ENCODE peak calls at places on chromosomes 12 and 14, in seven cellular contexts. B is IMR-90, L is HFF-Myc, R is cardiac fibroblast, F is transverse colon, M is HL-60, U is SK-N-SH. S is an unnamed sample.

GRCh38 chr14:55332654-55333570 is 61.7 kb downstream of the FBXO34 start:
- DNase-seq in U (no peak), B (peak), L (no peak), M (no peak), R (no peak), F (no peak), S (no peak)

GRCh38 chr14:68576496-68577244 is 216.2 kb downstream of the ZFP36L1 start:
- DNase-seq in L (no peak), R (peak), F (no peak), B (peak), U (no peak), M (no peak), S (no peak)

GRCh38 chr14:56160058-56160457 is 41.8 kb downstream of the PELI2 start:
- DNase-seq in R (no peak), F (no peak), M (no peak), L (peak), U (no peak), B (no peak), S (no peak)

GRCh38 chr12:76020281-76020680 is 11.3 kb downstream of the PHLDA1 start:
- DNase-seq in M (peak), L (no peak), U (no peak), F (peak), B (peak), R (peak), S (no peak)

GRCh38 chr12:30450226-30450625 is 245.4 kb downstream of the IPO8 start:
- DNase-seq in B (no peak), R (peak), L (no peak), M (no peak), F (no peak), U (no peak), S (no peak)

GRCh38 chr12:100249936-100250335 is 16.9 kb downstream of the DEPDC4 start:
- DNase-seq in L (no peak), M (no peak), B (no peak), U (no peak), F (no peak), R (no peak), S (no peak)

GRCh38 chr12:4069046-4070010 is 196.1 kb upstream of the PARP11 start:
- DNase-seq in F (no peak), R (no peak), L (no peak), B (no peak), U (no peak), M (no peak), S (peak)

GRCh38 chr12:61902403-61902802 is 357.8 kb upstream of the USP15 start:
- DNase-seq in B (no peak), U (no peak), F (no peak), M (no peak), L (no peak), R (no peak), S (no peak)

GRCh38 chr12:42612258-42612608 is 22.7 kb upstream of the PRICKLE1 start:
- DNase-seq in B (no peak), R (peak), F (no peak), M (no peak), U (no peak), L (no peak), S (no peak)

GRCh38 chr14:75389679-75390078 is 38.1 kb upstream of the JDP2 start:
- DNase-seq in F (no peak), L (peak), B (peak), M (no peak), R (peak), U (no peak), S (no peak)

GRCh38 chr14:75391953-75392352 is 35.9 kb upstream of the JDP2 start:
- DNase-seq in B (no peak), R (no peak), M (no peak), L (no peak), F (no peak), U (no peak), S (no peak)

GRCh38 chr14:75390183-75390582 is 37.6 kb upstream of the JDP2 start:
- DNase-seq in B (no peak), L (no peak), R (no peak), F (no peak), U (no peak), M (no peak), S (no peak)

GRCh38 chr14:75393794-75394193 is 34.0 kb upstream of the JDP2 start:
- DNase-seq in L (no peak), U (no peak), M (no peak), R (no peak), B (no peak), F (no peak), S (no peak)

GRCh38 chr14:75392686-75393641 is 34.9 kb upstream of the JDP2 start:
- DNase-seq in M (no peak), R (no peak), B (no peak), L (no peak), F (no peak), U (no peak), S (no peak)
- TF ChIP-seq CTCF in M (no peak), R (no peak), B (no peak), L (no peak), F (no peak), U (no peak), S (no peak)

DNA sequence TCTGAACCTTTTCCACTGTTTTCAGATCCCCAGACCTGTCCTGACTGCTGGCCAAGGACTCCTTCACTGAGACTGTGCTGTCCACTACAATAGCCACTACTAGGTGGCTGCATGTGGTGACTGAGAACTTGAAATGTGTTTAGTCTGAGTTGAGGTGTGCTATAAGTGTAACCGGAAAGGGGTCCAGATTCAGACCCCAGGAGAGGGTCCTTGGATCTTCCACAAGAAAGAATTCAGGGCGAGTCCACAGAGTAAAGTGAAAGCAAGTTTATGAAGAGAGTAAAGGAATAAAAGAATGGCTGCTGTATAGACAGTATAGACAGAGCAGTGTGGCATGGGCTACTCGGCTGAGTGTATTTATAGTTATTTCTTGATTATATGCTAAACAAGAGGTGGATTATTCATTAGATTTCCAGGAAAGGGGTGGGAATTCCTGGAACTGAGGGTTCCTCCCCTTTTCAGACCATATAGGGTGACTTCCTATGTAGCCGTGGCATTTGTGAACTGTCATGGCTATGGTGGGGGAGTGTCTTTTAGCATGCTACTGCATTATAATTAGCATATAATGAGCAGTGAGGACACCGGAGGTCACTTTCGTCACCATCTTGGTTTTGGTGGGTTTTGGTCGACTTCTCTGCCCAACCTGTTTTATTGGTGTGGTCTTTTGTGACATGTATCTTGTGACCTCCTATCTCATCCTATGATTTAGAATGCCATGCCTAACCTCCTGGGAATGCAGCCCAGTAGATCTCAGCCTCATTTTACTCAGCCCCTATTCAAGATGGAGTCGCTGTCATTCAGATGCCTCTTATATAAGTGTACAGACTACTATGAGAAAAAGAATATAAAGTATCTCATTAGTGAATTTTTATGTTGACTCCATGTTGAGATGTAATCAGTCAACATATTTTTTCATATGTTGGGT is 70.0 kb upstream of the SRSF5 start:
- DNase-seq in R (peak), L (no peak), M (no peak), U (no peak), F (no peak), B (no peak), S (no peak)
- H3K4me3 ChIP-seq in R (no peak), L (no peak), M (no peak), U (no peak), F (no peak), B (no peak), S (no peak)

DNA sequence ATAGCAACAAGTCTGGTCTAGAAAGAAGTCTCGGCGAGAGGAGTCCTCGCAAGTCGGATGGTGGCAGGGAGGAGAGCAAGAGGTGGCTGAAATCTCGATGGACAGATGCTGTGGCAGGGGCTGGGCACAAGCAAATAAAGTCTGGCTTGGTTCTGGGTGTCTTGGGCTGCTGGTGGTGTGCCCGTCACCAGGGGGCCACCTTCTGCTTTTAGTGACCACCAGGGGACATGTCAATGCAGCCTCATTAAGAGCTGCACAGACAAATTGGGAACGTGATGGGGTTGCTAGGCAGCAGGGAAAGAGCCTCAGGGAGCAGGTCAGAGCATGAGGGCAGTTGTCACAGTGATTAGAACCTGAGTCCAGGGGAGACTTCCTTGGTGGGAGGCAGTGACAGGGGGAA is 43.9 kb downstream of the LRRC74A start:
- DNase-seq in L (no peak), B (no peak), F (no peak), R (peak), M (no peak), U (peak), S (peak)
- TF ChIP-seq CTCF in L (peak), B (peak), F (no peak), R (peak), M (no peak), U (peak), S (peak)

GRCh38 chr12:104637616-104638015 is 180.9 kb downstream of the CHST11 start:
- DNase-seq in L (no peak), B (no peak), M (peak), U (no peak), R (no peak), F (no peak), S (no peak)

GRCh38 chr12:104636496-104636895 is 179.7 kb downstream of the CHST11 start:
- DNase-seq in R (no peak), U (no peak), F (no peak), L (no peak), M (no peak), B (no peak), S (no peak)

GRCh38 chr12:104638218-104638617 is 181.5 kb downstream of the CHST11 start:
- DNase-seq in U (no peak), F (no peak), L (no peak), B (no peak), M (no peak), R (no peak), S (no peak)

GRCh38 chr12:104635944-104636343 is 179.2 kb downstream of the CHST11 start:
- DNase-seq in M (no peak), L (no peak), U (no peak), F (no peak), B (no peak), R (no peak), S (no peak)

DNA sequence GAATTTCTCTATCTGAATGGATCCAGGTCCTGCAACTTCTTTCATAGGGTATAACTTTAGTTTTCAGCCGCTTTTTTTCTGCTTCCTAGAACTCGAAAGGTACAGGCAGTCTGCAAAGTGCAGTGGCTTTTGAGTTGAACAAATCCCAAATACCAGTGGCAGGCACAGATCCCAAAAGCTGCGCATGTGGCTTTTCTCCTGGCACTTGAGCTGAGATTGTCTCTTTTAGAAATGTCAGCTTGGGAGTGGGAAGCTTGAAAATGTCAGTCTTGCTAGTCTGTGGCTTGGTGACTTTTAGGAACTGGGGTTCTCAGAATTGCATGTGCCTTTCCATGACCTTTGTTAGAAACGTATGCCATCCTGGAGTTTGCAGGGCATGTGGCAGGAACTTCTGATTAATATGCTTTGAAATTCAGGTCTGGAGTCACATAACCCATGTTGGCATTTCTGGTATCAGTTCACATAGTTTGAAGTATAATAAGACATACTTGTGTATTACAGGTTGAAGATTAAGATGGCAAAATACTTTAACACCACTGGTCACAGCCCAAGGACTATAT is 182.1 kb downstream of the CHST11 start:
- DNase-seq in F (no peak), B (no peak), U (no peak), R (no peak), M (no peak), L (no peak), S (no peak)
- H3K4me3 ChIP-seq in F (no peak), B (no peak), U (no peak), R (no peak), M (no peak), L (no peak), S (no peak)

GRCh38 chr14:95361373-95362179 is 41.9 kb upstream of the CLMN start:
- DNase-seq in F (peak), M (peak), U (peak), R (peak), L (no peak), B (no peak), S (no peak)
- TF ChIP-seq CTCF in F (peak), M (peak), U (peak), R (peak), L (peak), B (no peak), S (peak)

DNA sequence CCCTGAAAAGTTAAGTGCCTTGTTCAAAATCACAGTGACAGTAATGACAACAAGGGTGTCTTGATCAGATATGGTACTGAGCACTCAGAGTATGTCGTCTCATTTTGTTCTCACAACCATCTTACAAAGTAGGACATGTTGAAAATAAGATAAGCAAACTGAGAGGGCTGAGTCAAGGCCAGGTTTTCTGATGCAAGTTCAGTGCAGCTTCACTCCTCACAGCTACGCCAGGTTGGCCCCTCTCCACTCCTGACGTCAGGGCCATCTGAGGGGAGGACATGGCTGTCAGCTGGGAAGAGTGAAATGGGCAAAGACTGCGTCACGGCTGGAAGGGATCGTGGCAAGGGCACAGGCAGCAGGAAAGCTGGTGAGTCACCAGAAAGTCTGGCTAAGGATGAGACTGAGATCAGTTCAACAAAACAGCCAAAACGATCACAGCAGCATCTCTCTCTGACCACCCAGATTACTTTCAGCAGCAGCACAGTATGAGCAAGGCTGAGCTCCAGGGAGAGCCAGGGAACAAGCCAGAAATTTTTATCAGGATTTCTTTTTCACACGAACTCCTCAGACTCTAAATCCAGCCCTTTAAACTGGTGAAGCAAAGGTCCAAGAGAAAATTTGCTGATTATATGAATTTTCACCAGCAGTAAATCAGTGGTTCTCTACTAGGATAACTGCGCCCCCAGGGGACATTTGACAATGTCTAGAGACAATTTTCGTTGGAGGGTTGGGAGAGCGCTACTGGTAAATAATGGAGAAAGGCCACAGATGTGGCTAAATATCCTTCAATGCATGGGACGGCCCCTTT is 297.9 kb upstream of the AMIGO2 start:
- DNase-seq in B (peak), L (peak), F (peak), R (peak), M (no peak), U (no peak), S (no peak)
- H3K4me3 ChIP-seq in B (peak), L (no peak), F (no peak), R (no peak), M (no peak), U (no peak), S (no peak)

GRCh38 chr12:52173526-52173925 is 18.3 kb downstream of the KRT80 start:
- DNase-seq in F (no peak), B (no peak), L (no peak), R (no peak), M (no peak), U (no peak), S (no peak)

GRCh38 chr12:52170827-52171226 is 21.0 kb downstream of the KRT80 start:
- DNase-seq in L (no peak), B (no peak), F (no peak), M (no peak), U (no peak), R (no peak), S (no peak)

GRCh38 chr12:52172956-52173355 is 18.9 kb downstream of the KRT80 start:
- DNase-seq in U (no peak), R (no peak), L (no peak), B (no peak), M (no peak), F (no peak), S (no peak)

GRCh38 chr12:52169886-52170285 is 21.9 kb downstream of the KRT80 start:
- DNase-seq in B (no peak), M (no peak), F (no peak), R (no peak), U (no peak), L (no peak), S (no peak)

GRCh38 chr12:52171950-52172512 is 19.8 kb downstream of the KRT80 start:
- DNase-seq in B (peak), F (peak), M (peak), L (no peak), R (peak), U (no peak), S (peak)
- TF ChIP-seq CTCF in B (peak), F (peak), M (peak), L (peak), R (peak), U (peak), S (no peak)

DNA sequence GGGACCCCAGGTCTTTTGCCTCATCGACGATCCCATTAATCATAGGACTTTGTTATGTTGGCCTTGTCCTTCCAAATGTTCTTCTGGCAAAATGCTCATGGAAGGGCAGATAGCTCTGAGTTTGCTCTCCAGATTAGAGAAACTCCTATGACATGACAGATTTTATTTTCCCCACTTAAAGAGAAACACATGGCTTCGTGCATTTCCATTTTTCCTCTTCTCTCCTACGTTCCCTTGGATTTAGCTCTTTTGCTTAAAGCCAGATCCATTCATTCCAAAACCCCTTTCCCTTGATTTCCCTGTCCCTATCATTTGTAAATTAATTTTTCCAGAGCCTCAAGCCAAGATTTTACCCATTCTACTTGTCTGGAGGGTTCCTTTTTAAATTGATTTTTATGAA is 2.9 kb downstream of the PRIMA1 start:
- DNase-seq in R (no peak), M (no peak), B (no peak), L (no peak), U (peak), F (no peak), S (no peak)
- H3K4me3 ChIP-seq in R (no peak), M (no peak), B (no peak), L (no peak), U (no peak), F (no peak), S (no peak)

DNA sequence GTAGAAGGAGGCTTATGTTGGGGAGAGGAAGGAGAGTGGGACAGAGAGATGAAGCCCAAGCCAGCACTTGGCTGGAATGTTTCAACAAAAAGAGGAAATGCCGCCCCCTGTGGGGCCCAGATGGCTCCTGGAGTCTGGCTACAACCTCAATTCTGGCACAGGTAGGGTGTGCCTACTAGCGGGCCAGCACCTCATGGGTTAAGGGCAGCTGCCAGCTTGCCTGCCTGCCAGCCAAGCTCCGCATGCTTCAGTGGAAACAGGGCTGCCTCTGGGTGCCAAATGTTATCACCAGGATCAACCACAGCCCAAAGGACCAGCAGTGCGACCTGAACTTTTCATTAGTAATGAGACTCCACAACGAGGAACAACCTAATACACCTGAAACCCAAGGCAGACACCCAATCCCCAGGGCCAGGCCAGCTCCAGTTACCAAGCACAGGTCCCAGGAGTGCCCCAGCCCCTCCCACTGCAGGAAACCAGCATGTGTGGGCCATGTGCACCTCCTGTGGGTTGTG is 11.3 kb downstream of the RAB15 start:
- DNase-seq in L (no peak), M (no peak), B (no peak), R (no peak), F (no peak), U (peak), S (no peak)
- TF ChIP-seq CTCF in L (no peak), M (no peak), B (no peak), R (peak), F (no peak), U (no peak), S (no peak)

GRCh38 chr12:82682326-82682725 is 4.4 kb upstream of the TMTC2 start:
- DNase-seq in U (peak), M (no peak), R (no peak), B (no peak), L (no peak), F (no peak), S (no peak)
- H3K4me3 ChIP-seq in U (no peak), M (no peak), R (no peak), B (no peak), L (no peak), F (no peak), S (no peak)

S was measured in Caco-2.